ENCODE peak calls at places on chromosome 6, in nine cellular contexts. A is astrocyte of the spinal cord; M is GDM1; C is esophagus squamous epithelium; I is heart right ventricle; D is epithelial cell of esophagus; O is PC-3; Q is CD8-positive, alpha-beta T cell; G is GM04503. T is an unnamed sample.

GRCh38 chr6:169969372-169970099 is 218.1 kb downstream of the ERMARD start:
- DNase-seq in A (no peak), M (no peak), C (no peak), I (peak), D (no peak), O (no peak), Q (no peak), G (no peak), T (no peak)

GRCh38 chr6:15090145-15090579 is 155.7 kb upstream of the JARID2 start:
- DNase-seq in A (no peak), M (no peak), C (no peak), I (no peak), D (no peak), O (peak), Q (no peak), G (no peak), T (no peak)

GRCh38 chr6:78953798-78954197 is 86.4 kb downstream of the IRAK1BP1 start:
- DNase-seq in A (no peak), M (no peak), C (no peak), I (no peak), D (no peak), O (no peak), Q (no peak), G (no peak), T (no peak)

GRCh38 chr6:147141690-147142308 is 62.4 kb upstream of the STXBP5 start:
- DNase-seq in A (peak), M (no peak), C (no peak), I (no peak), D (peak), O (peak), Q (no peak), G (no peak), T (peak)

GRCh38 chr6:33091957-33092356 is 16.2 kb downstream of the HLA-DPB1 start:
- DNase-seq in A (no peak), M (no peak), C (no peak), I (peak), D (no peak), O (peak), Q (peak), G (no peak), T (no peak)

GRCh38 chr6:169490830-169491229 is 211.0 kb downstream of the WDR27 start:
- DNase-seq in A (peak), M (no peak), C (no peak), I (no peak), D (no peak), O (no peak), Q (no peak), G (no peak), T (peak)

GRCh38 chr6:85675030-85675819 is 32.5 kb upstream of the SYNCRIP start:
- DNase-seq in A (peak), M (no peak), C (no peak), I (no peak), D (peak), O (peak), Q (no peak), G (no peak), T (peak)

GRCh38 chr6:94468830-94469229 is 1049.5 kb upstream of the EPHA7 start:
- DNase-seq in A (no peak), M (no peak), C (no peak), I (no peak), D (no peak), O (no peak), Q (no peak), G (no peak), T (no peak)

GRCh38 chr6:88866856-88867255 is 96.6 kb downstream of the RNGTT start:
- DNase-seq in A (peak), M (no peak), C (no peak), I (no peak), D (no peak), O (peak), Q (no peak), G (no peak), T (peak)

GRCh38 chr6:152055517-152055916 is 248.0 kb downstream of the ESR1 start:
- DNase-seq in A (no peak), M (no peak), C (no peak), I (no peak), D (no peak), O (no peak), Q (no peak), G (no peak), T (no peak)

GRCh38 chr6:42301986-42302385 is 84.3 kb upstream of the MRPS10 start:
- DNase-seq in A (no peak), M (no peak), C (no peak), I (no peak), D (no peak), O (no peak), Q (no peak), G (no peak), T (no peak)

GRCh38 chr6:3876866-3877265 is 27.7 kb downstream of the FAM50B start:
- DNase-seq in A (no peak), M (no peak), C (no peak), I (no peak), D (no peak), O (no peak), Q (no peak), G (no peak), T (peak)

GRCh38 chr6:36269834-36270705 is at the start of gene PNPLA1:
- DNase-seq in A (no peak), M (no peak), C (no peak), I (no peak), D (peak), O (no peak), Q (no peak), G (no peak), T (no peak)

GRCh38 chr6:39273394-39273793 is 40.8 kb downstream of the KCNK17 start:
- DNase-seq in A (no peak), M (no peak), C (no peak), I (no peak), D (no peak), O (no peak), Q (no peak), G (no peak), T (no peak)

GRCh38 chr6:43636312-43636667 is 650 bp downstream of the MAD2L1BP start:
- DNase-seq in A (no peak), M (no peak), C (no peak), I (no peak), D (peak), O (peak), Q (no peak), G (no peak), T (peak)

GRCh38 chr6:45420083-45420908 is 42.6 kb upstream of the SUPT3H start:
- DNase-seq in A (peak), M (no peak), C (no peak), I (no peak), D (peak), O (peak), Q (peak), G (no peak), T (peak)

GRCh38 chr6:1388927-1389790 is at the start of gene FOXF2:
- DNase-seq in A (no peak), M (no peak), C (no peak), I (no peak), D (no peak), O (no peak), Q (no peak), G (no peak), T (no peak)

GRCh38 chr6:159790947-159791598 is 806 bp downstream of the MRPL18 start:
- DNase-seq in A (no peak), M (no peak), C (no peak), I (no peak), D (peak), O (no peak), Q (peak), G (no peak), T (no peak)

GRCh38 chr6:1527098-1527497 is 82.6 kb upstream of the FOXC1 start:
- DNase-seq in A (peak), M (no peak), C (no peak), I (peak), D (peak), O (no peak), Q (no peak), G (no peak), T (peak)

GRCh38 chr6:170505306-170505705 is 47.8 kb downstream of the PSMB1 start:
- DNase-seq in A (no peak), M (no peak), C (no peak), I (peak), D (no peak), O (no peak), Q (no peak), G (no peak), T (no peak)

GRCh38 chr6:116500969-116501433 is 10.4 kb upstream of the CALHM5 start:
- DNase-seq in A (no peak), M (no peak), C (no peak), I (no peak), D (peak), O (no peak), Q (peak), G (no peak), T (peak)

GRCh38 chr6:107600111-107600510 is 110.2 kb downstream of the SOBP start:
- DNase-seq in A (no peak), M (no peak), C (no peak), I (no peak), D (no peak), O (no peak), Q (no peak), G (no peak), T (no peak)

GRCh38 chr6:155351273-155352129 is 37.2 kb upstream of the TFB1M start:
- DNase-seq in A (no peak), M (no peak), C (no peak), I (no peak), D (no peak), O (no peak), Q (no peak), G (no peak), T (no peak)

GRCh38 chr6:44569931-44570385 is 182.5 kb downstream of the CDC5L start:
- DNase-seq in A (peak), M (peak), C (no peak), I (peak), D (no peak), O (no peak), Q (no peak), G (peak), T (peak)

GRCh38 chr6:79949235-79949634 is 1.9 kb upstream of the ELOVL4 start:
- DNase-seq in A (peak), M (peak), C (no peak), I (no peak), D (peak), O (peak), Q (peak), G (no peak), T (peak)

GRCh38 chr6:125421853-125422252 is 120.1 kb upstream of the HDDC2 start:
- DNase-seq in A (peak), M (no peak), C (no peak), I (peak), D (peak), O (no peak), Q (no peak), G (no peak), T (no peak)

GRCh38 chr6:141552463-141552862 is 580.3 kb upstream of the GJE1 start:
- DNase-seq in A (peak), M (no peak), C (no peak), I (no peak), D (peak), O (peak), Q (no peak), G (no peak), T (peak)

GRCh38 chr6:85856235-85856634 is 213.5 kb upstream of the SYNCRIP start:
- DNase-seq in A (no peak), M (no peak), C (no peak), I (no peak), D (no peak), O (no peak), Q (no peak), G (no peak), T (no peak)

GRCh38 chr6:99790679-99791078 is 184.0 kb downstream of the PRDM13 start:
- DNase-seq in A (no peak), M (no peak), C (no peak), I (no peak), D (no peak), O (peak), Q (no peak), G (no peak), T (no peak)

GRCh38 chr6:24517659-24518538 is 23.1 kb downstream of the ALDH5A1 start:
- DNase-seq in A (no peak), M (no peak), C (no peak), I (no peak), D (no peak), O (no peak), Q (no peak), G (no peak), T (no peak)

GRCh38 chr6:150081702-150082101 is 12.8 kb upstream of the ULBP3 start:
- DNase-seq in A (no peak), M (no peak), C (no peak), I (no peak), D (no peak), O (no peak), Q (no peak), G (no peak), T (no peak)

GRCh38 chr6:44542401-44543116 is 155.1 kb downstream of the CDC5L start:
- DNase-seq in A (peak), M (no peak), C (no peak), I (no peak), D (no peak), O (no peak), Q (no peak), G (no peak), T (no peak)

GRCh38 chr6:128979061-128979460 is 96.1 kb downstream of the LAMA2 start:
- DNase-seq in A (no peak), M (no peak), C (no peak), I (no peak), D (no peak), O (no peak), Q (no peak), G (no peak), T (peak)

GRCh38 chr6:127391019-127391974 is 47.9 kb upstream of the ECHDC1 start:
- DNase-seq in A (no peak), M (no peak), C (no peak), I (no peak), D (peak), O (no peak), Q (no peak), G (no peak), T (no peak)

GRCh38 chr6:167497387-167498056 is 172.6 kb downstream of the TTLL2 start:
- DNase-seq in A (no peak), M (no peak), C (no peak), I (no peak), D (no peak), O (no peak), Q (no peak), G (no peak), T (no peak)

GRCh38 chr6:89032599-89032998 is 48.0 kb upstream of the PNRC1 start:
- DNase-seq in A (no peak), M (no peak), C (no peak), I (no peak), D (peak), O (no peak), Q (peak), G (no peak), T (no peak)

GRCh38 chr6:145882121-145882531 is 67.5 kb upstream of the FBXO30 start:
- DNase-seq in A (no peak), M (no peak), C (no peak), I (no peak), D (no peak), O (peak), Q (no peak), G (no peak), T (peak)

GRCh38 chr6:168671028-168671862 is 230.3 kb downstream of the SMOC2 start:
- DNase-seq in A (no peak), M (no peak), C (no peak), I (no peak), D (no peak), O (no peak), Q (no peak), G (no peak), T (no peak)

GRCh38 chr6:158972241-158973233 is 27.5 kb downstream of the RSPH3 start:
- DNase-seq in A (peak), M (peak), C (no peak), I (no peak), D (peak), O (peak), Q (no peak), G (peak), T (peak)